ENCODE peak calls at places on chromosomes 1 and 21, in eight cellular contexts. Z, L, G, V, K, W, F and A are unnamed samples.

GRCh38 chr21:25573409-25574206 is 33.7 kb downstream of the MRPL39 start:
- DNase-seq in L (peak; percentile 92), K (peak; percentile 86), V (peak; percentile 75), Z (peak; percentile 99), W (no peak), F (no peak), G (peak; percentile 54), A (no peak)

GRCh38 chr1:7299329-7299799 is 471.7 kb upstream of the VAMP3 start:
- DNase-seq in G (no peak), V (peak; percentile 82), L (peak; percentile 90), Z (peak; percentile 98), F (no peak), K (peak; percentile 91), W (no peak), A (no peak)

GRCh38 chr1:181430015-181430657 is 53.2 kb upstream of the CACNA1E start:
- DNase-seq in K (no peak), Z (no peak), F (no peak), W (no peak), G (no peak), L (no peak), V (no peak), A (peak; percentile 57)

GRCh38 chr1:113941245-113941559 is 12.1 kb downstream of the HIPK1 start:
- DNase-seq in V (no peak), F (no peak), Z (no peak), L (no peak), G (no peak), K (no peak), W (no peak), A (no peak)

GRCh38 chr1:100835866-100836842 is 58.5 kb downstream of the EXTL2 start:
- DNase-seq in Z (peak; percentile 34), W (no peak), L (no peak), V (peak; percentile 5), G (no peak), K (no peak), F (no peak), A (no peak)

GRCh38 chr1:160149706-160150105 is 1.7 kb upstream of the ATP1A4 start:
- DNase-seq in F (no peak), Z (no peak), K (peak; percentile 21), W (no peak), V (no peak), L (no peak), G (no peak), A (no peak)

GRCh38 chr1:21594495-21594894 is 74.7 kb downstream of the RAP1GAP start:
- DNase-seq in L (no peak), W (no peak), G (no peak), Z (peak; percentile 42), F (no peak), V (peak; percentile 19), K (no peak), A (no peak)

GRCh38 chr1:111605553-111605952 is 14.0 kb upstream of the RAP1A start:
- DNase-seq in G (no peak), V (no peak), K (no peak), L (no peak), Z (peak; percentile 59), W (no peak), F (no peak), A (no peak)

GRCh38 chr21:37063433-37063832 is 9.4 kb downstream of the PIGP start:
- DNase-seq in W (no peak), K (no peak), L (no peak), V (no peak), Z (no peak), G (no peak), F (no peak), A (no peak)

GRCh38 chr1:245245021-245245667 is 90.4 kb downstream of the KIF26B start:
- DNase-seq in K (no peak), Z (no peak), V (no peak), L (no peak), W (no peak), F (peak; percentile 68), G (no peak), A (no peak)

GRCh38 chr1:15034656-15035055 is 118.9 kb upstream of the TMEM51 start:
- DNase-seq in V (no peak), W (no peak), F (no peak), L (no peak), G (no peak), K (no peak), Z (no peak), A (no peak)

GRCh38 chr1:151510957-151511635 is at the start of gene CGN:
- DNase-seq in V (peak; percentile 78), G (peak; percentile 82), W (peak; percentile 92), K (peak; percentile 51), L (no peak), F (peak; percentile 89), Z (peak; percentile 85), A (peak; percentile 89)

GRCh38 chr1:36323636-36324321 is at the start of gene EVA1B:
- DNase-seq in V (peak; percentile 50), G (peak; percentile 7), K (peak; percentile 14), Z (peak; percentile 78), W (no peak), L (no peak), F (peak; percentile 9), A (peak; percentile 46)

GRCh38 chr1:200279810-200280411 is 129.9 kb downstream of the ZNF281 start:
- DNase-seq in L (peak; percentile 27), F (peak; percentile 23), W (no peak), G (no peak), V (peak; percentile 54), K (peak; percentile 20), Z (peak; percentile 71), A (no peak)

GRCh38 chr1:45314266-45314665 is 12.4 kb upstream of the HPDL start:
- DNase-seq in L (no peak), V (no peak), W (no peak), G (no peak), K (no peak), F (no peak), Z (no peak), A (no peak)

GRCh38 chr21:29187939-29188338 is 57.5 kb downstream of the MAP3K7CL start:
- DNase-seq in Z (peak; percentile 90), W (no peak), F (no peak), K (peak; percentile 74), G (no peak), V (peak; percentile 78), L (peak; percentile 82), A (no peak)

GRCh38 chr1:116356673-116357072 is 16.4 kb upstream of the ATP1A1 start:
- DNase-seq in Z (peak; percentile 69), W (no peak), V (no peak), F (no peak), K (no peak), G (no peak), L (no peak), A (no peak)

GRCh38 chr1:89946532-89946931 is 48.4 kb upstream of the ZNF326 start:
- DNase-seq in K (no peak), G (no peak), V (no peak), F (no peak), L (no peak), Z (no peak), W (no peak), A (no peak)

GRCh38 chr1:4655674-4656532 is 1.5 kb downstream of the AJAP1 start:
- DNase-seq in F (peak; percentile 50), L (peak; percentile 5), G (no peak), W (no peak), K (no peak), V (peak; percentile 76), Z (peak; percentile 49), A (no peak)

GRCh38 chr1:245380790-245381535 is 226.2 kb downstream of the KIF26B start:
- DNase-seq in K (no peak), V (no peak), L (no peak), F (no peak), Z (no peak), W (no peak), G (no peak), A (no peak)

GRCh38 chr21:43211085-43212071 is 42.6 kb downstream of the CRYAA start:
- DNase-seq in G (no peak), W (no peak), V (no peak), Z (no peak), K (no peak), F (peak; percentile 26), L (no peak), A (no peak)

GRCh38 chr1:53981220-53981619 is 35.1 kb downstream of the LRRC42 start:
- DNase-seq in F (no peak), L (no peak), G (no peak), V (no peak), Z (no peak), K (no peak), W (no peak), A (no peak)

GRCh38 chr1:178324003-178324402 is 172.8 kb downstream of the CLEC20A start:
- DNase-seq in Z (peak; percentile 34), F (no peak), G (no peak), V (peak; percentile 40), L (no peak), K (no peak), W (no peak), A (no peak)

GRCh38 chr1:103341377-103341880 is 184.1 kb upstream of the RNPC3 start:
- DNase-seq in W (no peak), L (no peak), F (no peak), V (no peak), G (no peak), K (no peak), Z (no peak), A (no peak)

GRCh38 chr1:4005431-4005830 is 105.4 kb upstream of the C1orf174 start:
- DNase-seq in G (no peak), W (no peak), V (no peak), F (no peak), K (no peak), Z (no peak), L (no peak), A (no peak)

GRCh38 chr1:21590116-21590905 is 78.8 kb downstream of the RAP1GAP start:
- DNase-seq in Z (no peak), W (no peak), K (no peak), L (no peak), F (no peak), G (no peak), V (no peak), A (no peak)

GRCh38 chr1:17194981-17195528 is 9.9 kb upstream of the PADI1 start:
- DNase-seq in L (no peak), W (no peak), K (no peak), Z (no peak), F (no peak), G (no peak), V (no peak), A (no peak)

GRCh38 chr1:153775432-153776311 is 465 bp downstream of the SLC27A3 start:
- DNase-seq in F (peak; percentile 74), W (peak; percentile 96), Z (peak; percentile 52), L (no peak), V (peak; percentile 67), G (peak; percentile 50), K (peak; percentile 19), A (peak; percentile 81)

GRCh38 chr1:52669696-52670095 is 28.5 kb downstream of the COA7 start:
- DNase-seq in K (peak; percentile 26), W (no peak), F (no peak), Z (peak; percentile 59), G (no peak), L (no peak), V (no peak), A (no peak)

GRCh38 chr1:77048615-77049005 is 170.6 kb downstream of the PIGK start:
- DNase-seq in Z (no peak), L (no peak), V (no peak), K (no peak), W (no peak), F (no peak), G (no peak), A (no peak)

GRCh38 chr1:200877839-200878551 is 5.2 kb downstream of the GPR25 start:
- DNase-seq in Z (peak; percentile 80), F (no peak), K (no peak), G (no peak), L (no peak), W (no peak), V (no peak), A (peak; percentile 66)

GRCh38 chr1:22379566-22379965 is 72.1 kb upstream of the ZBTB40 start:
- DNase-seq in V (no peak), G (no peak), W (no peak), F (no peak), Z (no peak), L (peak; percentile 92), K (no peak), A (no peak)